ENCODE peak calls at places on chromosomes 3 and 15, in ten cellular contexts. D, M, O, T, U, S, G, K, W and Z are unnamed samples.

GRCh38 chr3:49805367-49805782 is 2.3 kb downstream of the INKA1 start:
- DNase-seq in K (no peak), S (peak; percentile 85), G (no peak), W (no peak), O (peak; percentile 92), M (peak; percentile 60), U (peak; percentile 50), D (peak; percentile 32), T (peak; percentile 84), Z (peak; percentile 97)

GRCh38 chr3:31103181-31103580 is 208.7 kb upstream of the GADL1 start:
- DNase-seq in T (no peak), W (no peak), M (no peak), K (no peak), G (no peak), U (no peak), S (no peak), D (no peak), O (no peak), Z (no peak)

GRCh38 chr15:77029166-77030041 is 34.5 kb downstream of the PSTPIP1 start:
- DNase-seq in T (no peak), O (peak; percentile 55), G (peak; percentile 32), K (no peak), U (peak; percentile 59), W (no peak), S (peak; percentile 60), M (no peak), D (peak; percentile 60), Z (no peak)

GRCh38 chr3:111070772-111071256 is 802 bp upstream of the NECTIN3 start:
- DNase-seq in O (peak; percentile 82), T (no peak), G (no peak), D (no peak), U (no peak), S (no peak), K (no peak), W (no peak), M (peak; percentile 5), Z (no peak)

GRCh38 chr15:85785887-85786777 is 8.6 kb downstream of the KLHL25 start:
- DNase-seq in O (no peak), D (peak; percentile 83), G (no peak), W (peak; percentile 71), M (no peak), U (peak; percentile 66), T (peak; percentile 37), K (peak; percentile 53), S (no peak), Z (no peak)

GRCh38 chr3:169562988-169563774 is 100.3 kb downstream of the MECOM start:
- DNase-seq in M (no peak), S (no peak), D (no peak), G (no peak), K (no peak), T (no peak), W (no peak), U (no peak), O (no peak), Z (no peak)

GRCh38 chr15:62847900-62848489 is 194.6 kb upstream of the TPM1 start:
- DNase-seq in U (peak; percentile 83), S (no peak), M (no peak), K (peak; percentile 53), W (peak; percentile 48), O (peak; percentile 76), T (peak; percentile 64), G (peak; percentile 58), D (peak; percentile 84), Z (peak; percentile 62)

GRCh38 chr15:73809728-73810501 is 56.8 kb upstream of the INSYN1 start:
- DNase-seq in W (peak; percentile 25), S (no peak), T (no peak), G (no peak), K (no peak), U (no peak), O (no peak), M (no peak), D (no peak), Z (no peak)

GRCh38 chr3:105976211-105976610 is 107.4 kb upstream of the CBLB start:
- DNase-seq in G (no peak), T (peak; percentile 48), M (no peak), U (no peak), K (no peak), D (no peak), W (no peak), S (no peak), O (no peak), Z (peak; percentile 57)

GRCh38 chr3:169305460-169305859 is 358.1 kb downstream of the MECOM start:
- DNase-seq in W (no peak), S (no peak), D (peak; percentile 58), M (no peak), K (no peak), T (no peak), U (peak; percentile 61), O (no peak), G (peak; percentile 85), Z (no peak)

GRCh38 chr15:66611257-66612053 is 45.7 kb upstream of the LCTL start:
- DNase-seq in M (no peak), O (no peak), T (no peak), U (no peak), S (peak; percentile 72), K (no peak), D (no peak), W (no peak), G (no peak), Z (no peak)

GRCh38 chr3:31444220-31445142 is 88.2 kb upstream of the STT3B start:
- DNase-seq in U (no peak), M (no peak), O (no peak), T (no peak), W (no peak), S (no peak), D (peak; percentile 38), K (no peak), G (no peak), Z (no peak)

GRCh38 chr15:73755481-73755880 is 2.3 kb upstream of the INSYN1 start:
- DNase-seq in G (no peak), M (no peak), O (no peak), T (no peak), W (no peak), D (no peak), U (no peak), K (no peak), S (no peak), Z (no peak)

GRCh38 chr15:65839985-65840384 is 29.3 kb upstream of the RAB11A start:
- DNase-seq in T (no peak), S (no peak), M (no peak), K (no peak), G (no peak), U (no peak), W (no peak), D (no peak), O (no peak), Z (no peak)

GRCh38 chr3:189513281-189514151 is 117.7 kb upstream of the TP63 start:
- DNase-seq in S (no peak), W (peak; percentile 68), T (no peak), O (no peak), K (no peak), G (peak; percentile 54), U (peak; percentile 59), D (peak; percentile 64), M (no peak), Z (no peak)

GRCh38 chr15:29568840-29569532 is 253.3 kb downstream of the TJP1 start:
- DNase-seq in O (no peak), K (peak; percentile 38), S (no peak), U (peak; percentile 66), T (no peak), D (peak; percentile 80), W (peak; percentile 26), M (no peak), G (no peak), Z (peak; percentile 8)

GRCh38 chr15:29570121-29570930 is 251.9 kb downstream of the TJP1 start:
- DNase-seq in K (no peak), U (peak; percentile 10), S (no peak), O (no peak), W (no peak), G (no peak), M (no peak), D (peak; percentile 22), T (no peak), Z (peak; percentile 16)

GRCh38 chr15:29567336-29567735 is 254.9 kb downstream of the TJP1 start:
- DNase-seq in W (no peak), S (no peak), K (no peak), U (no peak), M (no peak), G (no peak), D (no peak), O (no peak), T (no peak), Z (no peak)

GRCh38 chr15:29570931-29571727 is 251.1 kb downstream of the TJP1 start:
- DNase-seq in U (peak; percentile 50), D (peak; percentile 47), G (no peak), K (no peak), M (peak; percentile 20), T (peak; percentile 10), W (peak; percentile 27), S (no peak), O (no peak), Z (peak; percentile 13)

DNA sequence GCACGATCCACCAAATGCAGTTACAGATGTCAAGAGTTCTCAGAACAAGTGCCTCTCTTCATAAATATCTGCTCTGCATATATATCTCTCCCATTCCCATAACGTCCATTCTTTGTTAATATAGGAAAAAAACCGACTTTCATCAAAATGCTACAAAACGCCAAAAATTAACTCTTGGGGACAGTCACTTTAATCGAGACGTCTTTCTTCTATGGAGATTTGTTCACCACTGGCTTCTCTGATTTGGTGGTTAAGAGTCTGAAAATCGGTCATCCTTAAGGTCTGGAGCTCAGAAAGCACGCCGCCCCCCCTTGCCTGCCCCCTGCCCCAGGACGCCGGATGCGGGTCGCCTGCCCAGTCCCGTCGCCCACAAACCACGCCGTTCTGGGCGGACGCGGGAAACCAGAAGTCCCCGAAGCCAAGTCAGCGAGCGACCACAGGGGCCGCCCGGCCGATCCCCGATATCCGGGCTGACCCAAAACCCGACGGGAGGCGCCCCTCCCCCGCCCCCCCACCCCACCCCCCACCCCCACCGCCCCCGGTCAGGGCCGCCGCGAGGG is 252.7 kb downstream of the TJP1 start:
- DNase-seq in O (no peak), U (no peak), K (no peak), S (no peak), G (no peak), D (no peak), T (no peak), M (no peak), W (no peak), Z (no peak)
- H3K4me3 ChIP-seq in O (peak overlapping the region; percentile 56), U (peak overlapping the region; percentile 58), K (no peak overlapping the region), S (peak overlapping the region; percentile 50), G (no peak overlapping the region), D (peak overlapping the region; percentile 55), T (no peak overlapping the region), M (no peak overlapping the region), W (no peak overlapping the region), Z (no peak overlapping the region)

GRCh38 chr3:55481067-55481917 is 5.8 kb downstream of the WNT5A start:
- DNase-seq in M (no peak), K (no peak), O (peak; percentile 61), T (peak; percentile 88), S (peak; percentile 73), U (no peak), D (peak; percentile 30), W (no peak), G (no peak), Z (peak; percentile 53)
- TF ChIP-seq CTCF in M (no peak), K (no peak), O (no peak), T (no peak), S (no peak), U (no peak), D (no peak), W (no peak), G (no peak), Z (no peak)

GRCh38 chr3:154864947-154865346 is 215.2 kb upstream of the MME start:
- DNase-seq in W (no peak), S (no peak), D (no peak), O (no peak), K (no peak), T (peak; percentile 42), M (no peak), U (no peak), G (no peak), Z (no peak)
- H3K4me3 ChIP-seq in W (no peak overlapping the region), S (no peak overlapping the region), D (no peak overlapping the region), O (no peak overlapping the region), K (no peak overlapping the region), T (no peak overlapping the region), M (no peak overlapping the region), U (no peak overlapping the region), G (no peak overlapping the region), Z (no peak overlapping the region)

GRCh38 chr3:127694467-127695215 is 21.9 kb downstream of the ABTB1 start:
- DNase-seq in S (peak; percentile 69), M (no peak), G (no peak), T (no peak), W (peak; percentile 55), K (peak; percentile 38), D (peak; percentile 57), U (peak; percentile 43), O (no peak), Z (no peak)
- TF ChIP-seq CTCF in S (no peak), M (peak; percentile 45), G (peak; percentile 60), T (no peak), W (peak; percentile 45), K (peak; percentile 66), D (no peak), U (peak; percentile 32), O (peak; percentile 32), Z (peak; percentile 28)